ENCODE peak calls at places on chromosomes 3 and 15, in eight cellular contexts. A, C, I, Z, G, O, M and N are unnamed samples.

GRCh38 chr15:51726302-51727073 is 11.0 kb downstream of the LYSMD2 start:
- DNase-seq in A (no peak), C (no peak), I (no peak), Z (peak), G (peak), O (no peak), M (peak), N (peak)

GRCh38 chr3:38454179-38454883 is 641 bp downstream of the ACVR2B start:
- DNase-seq in A (peak), C (no peak), I (no peak), Z (peak), G (peak), O (no peak), M (no peak), N (peak)

GRCh38 chr3:157669403-157669802 is 166.2 kb upstream of the VEPH1 start:
- DNase-seq in A (no peak), C (no peak), I (no peak), Z (no peak), G (no peak), O (no peak), M (no peak), N (no peak)

GRCh38 chr15:99618941-99619411 is 53.2 kb downstream of the MEF2A start:
- DNase-seq in A (no peak), C (peak), I (no peak), Z (no peak), G (no peak), O (no peak), M (peak), N (peak)

GRCh38 chr3:184259878-184260570 is 1.3 kb downstream of the CAMK2N2 start:
- DNase-seq in A (peak), C (no peak), I (no peak), Z (peak), G (no peak), O (no peak), M (no peak), N (peak)

GRCh38 chr3:157099337-157100078 is 60.4 kb downstream of the CCNL1 start:
- DNase-seq in A (no peak), C (peak), I (peak), Z (no peak), G (no peak), O (no peak), M (no peak), N (no peak)

GRCh38 chr15:32919749-32920414 is 202.1 kb downstream of the GREM1 start:
- DNase-seq in A (no peak), C (no peak), I (no peak), Z (no peak), G (no peak), O (no peak), M (peak), N (peak)

GRCh38 chr15:84151205-84151931 is 84.2 kb upstream of the GOLGA6L4 start:
- DNase-seq in A (no peak), C (no peak), I (no peak), Z (no peak), G (no peak), O (no peak), M (no peak), N (no peak)

GRCh38 chr3:193499152-193499551 is 55.5 kb downstream of the ATP13A4 start:
- DNase-seq in A (no peak), C (no peak), I (no peak), Z (no peak), G (no peak), O (no peak), M (no peak), N (no peak)

GRCh38 chr3:27641888-27642601 is 80.1 kb downstream of the EOMES start:
- DNase-seq in A (no peak), C (no peak), I (no peak), Z (no peak), G (no peak), O (no peak), M (no peak), N (no peak)

GRCh38 chr15:78092111-78093041 is at the start of gene SH2D7:
- DNase-seq in A (no peak), C (peak), I (no peak), Z (no peak), G (no peak), O (no peak), M (no peak), N (no peak)

GRCh38 chr3:44984335-44984734 is 8.3 kb downstream of the EXOSC7 start:
- DNase-seq in A (no peak), C (no peak), I (no peak), Z (no peak), G (no peak), O (no peak), M (no peak), N (no peak)

GRCh38 chr3:183427206-183428139 is 946 bp downstream of the MCF2L2 start:
- DNase-seq in A (no peak), C (no peak), I (no peak), Z (no peak), G (no peak), O (no peak), M (no peak), N (no peak)

GRCh38 chr3:56357266-56357665 is 111.0 kb downstream of the ERC2 start:
- DNase-seq in A (no peak), C (no peak), I (no peak), Z (no peak), G (no peak), O (no peak), M (no peak), N (no peak)

GRCh38 chr3:72549819-72550581 is 298.2 kb downstream of the SHQ1 start:
- DNase-seq in A (no peak), C (no peak), I (no peak), Z (no peak), G (no peak), O (no peak), M (no peak), N (no peak)

GRCh38 chr15:40245666-40246065 is 6.8 kb downstream of the PAK6 start:
- DNase-seq in A (no peak), C (peak), I (no peak), Z (no peak), G (peak), O (no peak), M (no peak), N (no peak)

GRCh38 chr3:184694266-184694665 is 17.6 kb downstream of the MAGEF1 start:
- DNase-seq in A (no peak), C (no peak), I (no peak), Z (no peak), G (no peak), O (no peak), M (no peak), N (no peak)

GRCh38 chr3:161691677-161692076 is 195.1 kb downstream of the OTOL1 start:
- DNase-seq in A (no peak), C (no peak), I (no peak), Z (no peak), G (no peak), O (no peak), M (no peak), N (no peak)

GRCh38 chr15:32818758-32819405 is 101.1 kb downstream of the GREM1 start:
- DNase-seq in A (no peak), C (no peak), I (no peak), Z (no peak), G (no peak), O (no peak), M (peak), N (peak)

GRCh38 chr15:45048784-45049631 is 26.0 kb downstream of the SORD start:
- DNase-seq in A (no peak), C (peak), I (no peak), Z (no peak), G (no peak), O (no peak), M (no peak), N (peak)

GRCh38 chr15:70875001-70875782 is 17.0 kb downstream of the THAP10 start:
- DNase-seq in A (no peak), C (no peak), I (no peak), Z (no peak), G (no peak), O (no peak), M (peak), N (peak)

DNA sequence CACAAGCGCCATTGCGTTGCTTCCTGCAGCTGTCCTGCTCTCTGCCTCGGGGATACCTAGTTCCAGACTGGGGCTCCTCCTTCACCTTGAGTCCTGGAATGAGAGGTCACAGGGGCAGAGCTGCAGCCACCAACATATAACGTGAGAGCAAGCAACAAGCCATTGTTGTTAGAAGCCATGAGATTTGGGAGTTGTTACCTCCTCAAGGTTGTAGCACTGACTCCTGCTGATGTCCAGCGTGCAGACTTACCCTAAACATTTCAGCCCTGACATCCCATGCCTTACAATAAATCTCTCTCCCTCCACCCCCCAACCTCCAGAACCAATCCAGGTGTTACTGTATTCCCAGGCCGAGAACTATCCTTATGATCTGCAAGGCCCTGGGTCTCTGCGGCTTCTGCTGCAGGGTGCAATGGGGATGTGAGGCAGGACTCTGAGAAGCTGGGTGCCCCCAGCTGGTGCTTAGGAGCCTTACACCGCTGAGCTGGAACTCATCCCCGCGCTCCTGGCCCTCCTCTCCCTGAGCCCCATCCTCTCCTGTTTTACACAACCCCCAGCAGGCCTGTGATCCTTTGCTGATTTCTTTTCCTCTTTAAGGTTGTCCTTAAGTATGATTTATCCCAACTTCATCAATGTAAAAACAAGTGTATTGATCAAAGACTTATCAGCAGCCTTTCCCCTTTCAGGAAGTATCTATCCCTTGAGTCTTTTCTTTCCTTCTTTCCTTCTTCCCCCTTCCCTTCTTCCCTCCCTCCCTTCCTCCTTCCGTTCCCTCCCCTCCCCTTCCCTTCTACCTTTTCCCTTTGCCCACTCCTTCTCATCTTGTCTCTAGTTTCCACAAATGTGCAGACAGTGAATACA is 84.2 kb upstream of the ABHD2 start:
- DNase-seq in A (no peak), C (no peak), I (no peak), Z (peak), G (peak), O (no peak), M (no peak), N (peak)
- TF ChIP-seq CTCF in A (peak), C (no peak), I (peak), Z (peak), G (peak), O (peak), M (peak), N (peak)

GRCh38 chr3:29759021-29759359 is 478.1 kb downstream of the RBMS3 start:
- DNase-seq in A (no peak), C (no peak), I (no peak), Z (no peak), G (no peak), O (no peak), M (no peak), N (peak)

GRCh38 chr3:29763115-29763514 is 482.2 kb downstream of the RBMS3 start:
- DNase-seq in A (no peak), C (no peak), I (no peak), Z (no peak), G (no peak), O (no peak), M (no peak), N (no peak)

GRCh38 chr3:29759443-29760033 is 478.7 kb downstream of the RBMS3 start:
- DNase-seq in A (no peak), C (no peak), I (no peak), Z (no peak), G (no peak), O (no peak), M (peak), N (peak)

GRCh38 chr3:29764059-29764458 is 483.2 kb downstream of the RBMS3 start:
- DNase-seq in A (no peak), C (no peak), I (no peak), Z (no peak), G (no peak), O (no peak), M (peak), N (peak)

DNA sequence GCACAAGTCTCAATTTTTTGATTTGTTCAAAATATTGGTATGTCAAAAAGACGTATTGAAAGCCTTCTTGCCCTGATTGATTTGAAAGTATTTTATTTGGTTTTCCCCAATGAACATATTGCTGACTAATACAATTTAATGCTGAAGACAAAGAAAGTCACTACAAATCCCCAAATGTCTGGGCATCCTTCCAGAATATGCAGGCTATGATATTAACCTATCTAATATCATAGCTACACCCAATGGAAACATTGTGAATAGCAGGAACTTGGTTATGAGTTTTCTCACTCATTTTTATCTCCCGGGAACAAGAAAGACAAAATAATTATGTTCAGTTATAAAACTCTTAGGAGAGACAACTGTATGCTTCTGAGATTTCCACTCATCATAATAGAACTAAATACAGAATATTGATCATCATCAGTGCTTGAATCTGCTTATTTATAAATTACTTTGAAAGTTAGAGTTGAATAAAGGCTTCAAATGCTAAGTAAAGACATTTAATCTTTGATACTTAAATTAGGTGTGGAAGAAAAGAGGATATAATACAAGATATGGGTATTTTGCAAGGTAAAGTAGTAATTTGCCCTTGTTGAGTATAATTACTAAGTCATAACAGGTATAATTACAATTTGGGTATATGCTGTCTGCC is 483.9 kb downstream of the RBMS3 start:
- DNase-seq in A (no peak), C (no peak), I (no peak), Z (no peak), G (no peak), O (no peak), M (peak), N (peak)
- TF ChIP-seq CTCF in A (no peak), C (no peak), I (peak), Z (peak), G (peak), O (peak), M (peak), N (peak)

GRCh38 chr3:133390715-133391114 is 9.1 kb upstream of the BFSP2 start:
- DNase-seq in A (no peak), C (no peak), I (no peak), Z (no peak), G (no peak), O (no peak), M (no peak), N (no peak)
- TF ChIP-seq CTCF in A (no peak), C (no peak), I (no peak), Z (no peak), G (no peak), O (no peak), M (no peak), N (no peak)

GRCh38 chr3:151383111-151383510 is 1.4 kb downstream of the P2RY12 start:
- DNase-seq in A (no peak), C (no peak), I (no peak), Z (no peak), G (no peak), O (no peak), M (no peak), N (no peak)

GRCh38 chr3:151377768-151378385 is 6.7 kb downstream of the P2RY12 start:
- DNase-seq in A (no peak), C (no peak), I (no peak), Z (no peak), G (no peak), O (no peak), M (no peak), N (no peak)

GRCh38 chr3:151382671-151383070 is 1.9 kb downstream of the P2RY12 start:
- DNase-seq in A (no peak), C (no peak), I (no peak), Z (no peak), G (no peak), O (no peak), M (no peak), N (no peak)

GRCh38 chr3:151383956-151384355 is 597 bp downstream of the P2RY12 start:
- DNase-seq in A (no peak), C (no peak), I (no peak), Z (no peak), G (no peak), O (no peak), M (no peak), N (no peak)

GRCh38 chr3:151379083-151379734 is 5.3 kb downstream of the P2RY12 start:
- DNase-seq in A (peak), C (no peak), I (no peak), Z (no peak), G (no peak), O (no peak), M (no peak), N (peak)
- TF ChIP-seq CTCF in A (peak), C (no peak), I (peak), Z (peak), G (no peak), O (peak), M (peak), N (peak)

GRCh38 chr3:62132027-62132590 is 241.2 kb downstream of the FEZF2 start:
- DNase-seq in A (no peak), C (no peak), I (no peak), Z (no peak), G (no peak), O (no peak), M (no peak), N (no peak)

GRCh38 chr3:62131050-62131449 is 242.3 kb downstream of the FEZF2 start:
- DNase-seq in A (no peak), C (no peak), I (no peak), Z (no peak), G (no peak), O (no peak), M (no peak), N (no peak)

GRCh38 chr3:62134061-62134496 is 239.3 kb downstream of the FEZF2 start:
- DNase-seq in A (no peak), C (peak), I (no peak), Z (peak), G (peak), O (no peak), M (no peak), N (peak)

GRCh38 chr3:62133015-62133414 is 240.3 kb downstream of the FEZF2 start:
- DNase-seq in A (no peak), C (no peak), I (no peak), Z (no peak), G (no peak), O (no peak), M (no peak), N (no peak)

DNA sequence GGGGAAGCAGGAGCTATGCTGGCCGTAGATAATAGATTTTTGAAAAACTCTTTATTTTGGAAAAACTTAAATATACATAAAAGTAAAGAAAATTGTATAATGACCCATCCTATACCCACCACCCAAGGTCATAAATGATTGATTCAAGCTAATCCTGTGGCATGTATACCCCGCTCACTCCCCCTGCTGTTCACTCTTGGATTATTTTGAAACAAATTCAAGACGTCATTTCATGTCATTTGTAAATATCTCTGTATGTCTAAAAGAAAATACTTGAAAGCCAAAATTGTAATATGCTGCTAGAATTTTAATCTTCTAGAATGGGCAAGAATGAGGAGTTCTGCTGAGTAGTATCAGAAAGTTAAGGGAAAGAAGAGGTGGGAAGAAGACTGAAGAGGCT is 241.7 kb downstream of the FEZF2 start:
- DNase-seq in A (no peak), C (no peak), I (no peak), Z (no peak), G (no peak), O (no peak), M (no peak), N (peak)
- TF ChIP-seq CTCF in A (peak), C (no peak), I (peak), Z (peak), G (peak), O (no peak), M (peak), N (peak)